ENCODE peak calls at places on chromosomes 3 and 15, in seven cellular contexts. One of them, this sample, is unnamed.

GRCh38 chr3:186506846-186507245 is 37.3 kb downstream of the CRYGS start:
- DNase-seq in left ventricle myocardium inferior: no peak
- DNase-seq in HCEC 1CT: no peak
- DNase-seq in foreskin keratinocyte: no peak
- DNase-seq in WERI-Rb-1: no peak
- DNase-seq in natural killer cell: no peak
- DNase-seq in stimulated activated CD4-positive, alpha-beta T cell treated with anti-CD3 and anti-CD28 coated beads, Interleukin-4, amount 100 ng/mL, for 48 hours: no peak
- DNase-seq in this sample: no peak

GRCh38 chr3:74423867-74424266 is 190.6 kb downstream of the CNTN3 start:
- DNase-seq in left ventricle myocardium inferior: no peak
- DNase-seq in HCEC 1CT: no peak
- DNase-seq in foreskin keratinocyte: no peak
- DNase-seq in WERI-Rb-1: no peak
- DNase-seq in natural killer cell: no peak
- DNase-seq in stimulated activated CD4-positive, alpha-beta T cell treated with anti-CD3 and anti-CD28 coated beads, Interleukin-4, amount 100 ng/mL, for 48 hours: no peak
- DNase-seq in this sample: peak

GRCh38 chr3:72452745-72453144 is 395.5 kb downstream of the SHQ1 start:
- DNase-seq in left ventricle myocardium inferior: no peak
- DNase-seq in HCEC 1CT: no peak
- DNase-seq in foreskin keratinocyte: no peak
- DNase-seq in WERI-Rb-1: peak
- DNase-seq in natural killer cell: no peak
- DNase-seq in stimulated activated CD4-positive, alpha-beta T cell treated with anti-CD3 and anti-CD28 coated beads, Interleukin-4, amount 100 ng/mL, for 48 hours: no peak
- DNase-seq in this sample: no peak

GRCh38 chr15:66849746-66850077 is 147.7 kb downstream of the SMAD6 start:
- DNase-seq in left ventricle myocardium inferior: no peak
- DNase-seq in HCEC 1CT: no peak
- DNase-seq in foreskin keratinocyte: no peak
- DNase-seq in WERI-Rb-1: no peak
- DNase-seq in natural killer cell: no peak
- DNase-seq in stimulated activated CD4-positive, alpha-beta T cell treated with anti-CD3 and anti-CD28 coated beads, Interleukin-4, amount 100 ng/mL, for 48 hours: no peak
- DNase-seq in this sample: no peak

GRCh38 chr3:154976072-154976983 is 103.8 kb upstream of the MME start:
- DNase-seq in left ventricle myocardium inferior: no peak
- DNase-seq in HCEC 1CT: no peak
- DNase-seq in foreskin keratinocyte: no peak
- DNase-seq in WERI-Rb-1: no peak
- DNase-seq in natural killer cell: no peak
- DNase-seq in stimulated activated CD4-positive, alpha-beta T cell treated with anti-CD3 and anti-CD28 coated beads, Interleukin-4, amount 100 ng/mL, for 48 hours: no peak
- DNase-seq in this sample: no peak

GRCh38 chr3:157502916-157503620 is at the start of gene VEPH1:
- DNase-seq in left ventricle myocardium inferior: no peak
- DNase-seq in HCEC 1CT: peak
- DNase-seq in foreskin keratinocyte: no peak
- DNase-seq in WERI-Rb-1: no peak
- DNase-seq in natural killer cell: no peak
- DNase-seq in stimulated activated CD4-positive, alpha-beta T cell treated with anti-CD3 and anti-CD28 coated beads, Interleukin-4, amount 100 ng/mL, for 48 hours: no peak
- DNase-seq in this sample: no peak

GRCh38 chr3:127261925-127262324 is 25.9 kb downstream of the PRR20G start:
- DNase-seq in left ventricle myocardium inferior: no peak
- DNase-seq in HCEC 1CT: no peak
- DNase-seq in foreskin keratinocyte: no peak
- DNase-seq in WERI-Rb-1: no peak
- DNase-seq in natural killer cell: no peak
- DNase-seq in stimulated activated CD4-positive, alpha-beta T cell treated with anti-CD3 and anti-CD28 coated beads, Interleukin-4, amount 100 ng/mL, for 48 hours: no peak
- DNase-seq in this sample: no peak

GRCh38 chr15:89307791-89308190 is 26.8 kb downstream of the POLG start:
- DNase-seq in left ventricle myocardium inferior: no peak
- DNase-seq in HCEC 1CT: peak
- DNase-seq in foreskin keratinocyte: peak
- DNase-seq in WERI-Rb-1: no peak
- DNase-seq in natural killer cell: no peak
- DNase-seq in stimulated activated CD4-positive, alpha-beta T cell treated with anti-CD3 and anti-CD28 coated beads, Interleukin-4, amount 100 ng/mL, for 48 hours: no peak
- DNase-seq in this sample: no peak

GRCh38 chr3:114294940-114295480 is 1.2 kb downstream of the TIGIT start:
- DNase-seq in left ventricle myocardium inferior: no peak
- DNase-seq in HCEC 1CT: no peak
- DNase-seq in foreskin keratinocyte: no peak
- DNase-seq in WERI-Rb-1: no peak
- DNase-seq in natural killer cell: peak
- DNase-seq in stimulated activated CD4-positive, alpha-beta T cell treated with anti-CD3 and anti-CD28 coated beads, Interleukin-4, amount 100 ng/mL, for 48 hours: no peak
- DNase-seq in this sample: no peak

GRCh38 chr3:171840831-171841619 is 2.1 kb upstream of the TMEM212 start:
- DNase-seq in left ventricle myocardium inferior: no peak
- DNase-seq in HCEC 1CT: no peak
- DNase-seq in foreskin keratinocyte: no peak
- DNase-seq in WERI-Rb-1: no peak
- DNase-seq in natural killer cell: no peak
- DNase-seq in stimulated activated CD4-positive, alpha-beta T cell treated with anti-CD3 and anti-CD28 coated beads, Interleukin-4, amount 100 ng/mL, for 48 hours: no peak
- DNase-seq in this sample: peak

GRCh38 chr3:171953300-171954022 is 85.9 kb upstream of the FNDC3B start:
- DNase-seq in left ventricle myocardium inferior: no peak
- DNase-seq in HCEC 1CT: peak
- DNase-seq in foreskin keratinocyte: no peak
- DNase-seq in WERI-Rb-1: no peak
- DNase-seq in natural killer cell: no peak
- DNase-seq in stimulated activated CD4-positive, alpha-beta T cell treated with anti-CD3 and anti-CD28 coated beads, Interleukin-4, amount 100 ng/mL, for 48 hours: no peak
- DNase-seq in this sample: peak

GRCh38 chr3:45011756-45012441 is 14.2 kb upstream of the CLEC3B start:
- DNase-seq in left ventricle myocardium inferior: peak
- DNase-seq in HCEC 1CT: peak
- DNase-seq in foreskin keratinocyte: peak
- DNase-seq in WERI-Rb-1: no peak
- DNase-seq in natural killer cell: no peak
- DNase-seq in stimulated activated CD4-positive, alpha-beta T cell treated with anti-CD3 and anti-CD28 coated beads, Interleukin-4, amount 100 ng/mL, for 48 hours: no peak
- DNase-seq in this sample: peak

GRCh38 chr15:69398541-69398940 is 15.6 kb upstream of the KIF23 start:
- DNase-seq in left ventricle myocardium inferior: no peak
- DNase-seq in HCEC 1CT: peak
- DNase-seq in foreskin keratinocyte: peak
- DNase-seq in WERI-Rb-1: peak
- DNase-seq in natural killer cell: no peak
- DNase-seq in stimulated activated CD4-positive, alpha-beta T cell treated with anti-CD3 and anti-CD28 coated beads, Interleukin-4, amount 100 ng/mL, for 48 hours: no peak
- DNase-seq in this sample: no peak

GRCh38 chr3:127151992-127152391 is 40.9 kb upstream of the PRR23E start:
- DNase-seq in left ventricle myocardium inferior: no peak
- DNase-seq in HCEC 1CT: peak
- DNase-seq in foreskin keratinocyte: no peak
- DNase-seq in WERI-Rb-1: no peak
- DNase-seq in natural killer cell: no peak
- DNase-seq in stimulated activated CD4-positive, alpha-beta T cell treated with anti-CD3 and anti-CD28 coated beads, Interleukin-4, amount 100 ng/mL, for 48 hours: no peak
- DNase-seq in this sample: no peak

GRCh38 chr3:14286887-14287496 is 108.4 kb downstream of the LSM3 start:
- DNase-seq in left ventricle myocardium inferior: no peak
- DNase-seq in HCEC 1CT: no peak
- DNase-seq in foreskin keratinocyte: no peak
- DNase-seq in WERI-Rb-1: no peak
- DNase-seq in natural killer cell: no peak
- DNase-seq in stimulated activated CD4-positive, alpha-beta T cell treated with anti-CD3 and anti-CD28 coated beads, Interleukin-4, amount 100 ng/mL, for 48 hours: no peak
- DNase-seq in this sample: no peak

GRCh38 chr3:169657351-169658124 is 6.0 kb downstream of the MECOM start:
- DNase-seq in left ventricle myocardium inferior: no peak
- DNase-seq in HCEC 1CT: no peak
- DNase-seq in foreskin keratinocyte: no peak
- DNase-seq in WERI-Rb-1: no peak
- DNase-seq in natural killer cell: no peak
- DNase-seq in stimulated activated CD4-positive, alpha-beta T cell treated with anti-CD3 and anti-CD28 coated beads, Interleukin-4, amount 100 ng/mL, for 48 hours: no peak
- DNase-seq in this sample: no peak

GRCh38 chr15:59237854-59238252 is 31.2 kb downstream of the LDHAL6B start:
- DNase-seq in left ventricle myocardium inferior: no peak
- DNase-seq in HCEC 1CT: no peak
- DNase-seq in foreskin keratinocyte: no peak
- DNase-seq in WERI-Rb-1: no peak
- DNase-seq in natural killer cell: no peak
- DNase-seq in stimulated activated CD4-positive, alpha-beta T cell treated with anti-CD3 and anti-CD28 coated beads, Interleukin-4, amount 100 ng/mL, for 48 hours: no peak
- DNase-seq in this sample: no peak

GRCh38 chr3:134339331-134339730 is 34.9 kb downstream of the AMOTL2 start:
- DNase-seq in left ventricle myocardium inferior: no peak
- DNase-seq in HCEC 1CT: no peak
- DNase-seq in foreskin keratinocyte: no peak
- DNase-seq in WERI-Rb-1: no peak
- DNase-seq in natural killer cell: no peak
- DNase-seq in stimulated activated CD4-positive, alpha-beta T cell treated with anti-CD3 and anti-CD28 coated beads, Interleukin-4, amount 100 ng/mL, for 48 hours: no peak
- DNase-seq in this sample: no peak

This sample was measured in pons.